ENCODE peak calls at places on chromosomes 12 and 14, in seven cellular contexts. Y is activated naive CD8-positive, alpha-beta T cell treated with anti-CD3 and anti-CD28 coated beads for 36 hours; U is activated CD4-positive, CD25-positive, alpha-beta regulatory T cell treated with anti-CD3 and anti-CD28 coated beads, Interleukin-2, amount 50 U/mL, for 16 hours; H is aorta; L is T-helper 1 cell; J is T-helper 22 cell; P is astrocyte of the cerebellum. S is an unnamed sample.
A peak's percentile ranks its signal among the peaks of the same experiment; 100 is the strongest.

GRCh38 chr14:58166005-58166983 is 14.3 kb upstream of the ARMH4 start:
- DNase-seq in Y (peak; percentile 59), U (peak; percentile 47), H (peak; percentile 96), L (peak; percentile 67), J (peak; percentile 33), P (peak; percentile 59), S (peak; percentile 45)

GRCh38 chr12:108597559-108598471 is at the start of gene TMEM119:
- DNase-seq in Y (no peak), U (no peak), H (no peak), L (no peak), J (no peak), P (no peak), S (no peak)

GRCh38 chr12:44286336-44286735 is 450.5 kb downstream of the TMEM117 start:
- DNase-seq in Y (no peak), U (no peak), H (no peak), L (no peak), J (no peak), P (peak; percentile 13), S (no peak)

GRCh38 chr14:96582995-96583394 is 80.8 kb downstream of the PAPOLA start:
- DNase-seq in Y (no peak), U (no peak), H (no peak), L (no peak), J (no peak), P (no peak), S (no peak)

GRCh38 chr12:130177615-130178014 is 15.4 kb downstream of the FZD10 start:
- DNase-seq in Y (no peak), U (no peak), H (peak; percentile 31), L (no peak), J (no peak), P (no peak), S (no peak)

GRCh38 chr14:86596024-86596423 is 1066.1 kb downstream of the FLRT2 start:
- DNase-seq in Y (no peak), U (no peak), H (no peak), L (no peak), J (no peak), P (no peak), S (no peak)

GRCh38 chr12:131105736-131106356 is 152.1 kb downstream of the ADGRD1 start:
- DNase-seq in Y (peak; percentile 71), U (peak; percentile 9), H (peak; percentile 63), L (peak; percentile 11), J (no peak), P (no peak), S (peak; percentile 71)

GRCh38 chr12:118840878-118841277 is 140.5 kb upstream of the SRRM4 start:
- DNase-seq in Y (no peak), U (no peak), H (no peak), L (no peak), J (no peak), P (no peak), S (no peak)

GRCh38 chr14:64942531-64943111 is at the start of gene GPX2:
- DNase-seq in Y (no peak), U (no peak), H (no peak), L (no peak), J (no peak), P (no peak), S (no peak)